ENCODE peak calls at places on chromosomes 4 and X, in four cellular contexts. Y is sigmoid colon, T is HCT116, V is breast epithelium. K is an unnamed sample.

GRCh38 chrX:39309721-39310152 is 508.5 kb downstream of the MID1IP1 start:
- DNase-seq in Y (no peak), T (no peak), V (no peak), K (no peak)

GRCh38 chrX:69152398-69152797 is 12.9 kb downstream of the PJA1 start:
- DNase-seq in Y (peak), T (no peak), V (no peak), K (no peak)

GRCh38 chr4:6974138-6974848 is 64.7 kb downstream of the TBC1D14 start:
- DNase-seq in Y (peak), T (peak), V (peak), K (peak)

GRCh38 chrX:149631293-149632165 is at the start of gene TMEM185A:
- DNase-seq in Y (peak), T (peak), V (peak), K (no peak)

GRCh38 chr4:146224331-146224966 is 10.1 kb downstream of the REELD1 start:
- DNase-seq in Y (no peak), T (no peak), V (no peak), K (no peak)

GRCh38 chr4:133150643-133151300 is 1.7 kb downstream of the PCDH10 start:
- DNase-seq in Y (peak), T (no peak), V (no peak), K (no peak)

GRCh38 chr4:15691346-15692140 is 9.9 kb downstream of the FAM200B start:
- DNase-seq in Y (no peak), T (no peak), V (no peak), K (no peak)

GRCh38 chrX:39508300-39508692 is 589.5 kb downstream of the BCOR start:
- DNase-seq in Y (no peak), T (no peak), V (no peak), K (no peak)

GRCh38 chr4:174334628-174335027 is 50.9 kb downstream of the CEP44 start:
- DNase-seq in Y (no peak), T (no peak), V (no peak), K (no peak)

GRCh38 chr4:174332741-174333493 is 49.2 kb downstream of the CEP44 start:
- DNase-seq in Y (no peak), T (no peak), V (no peak), K (no peak)
- TF ChIP-seq POLR2AphosphoS5 in Y (no peak), T (no peak), V (no peak), K (no peak)

GRCh38 chr4:62709618-62710252 is 1509.6 kb downstream of the ADGRL3 start:
- DNase-seq in Y (no peak), T (no peak), V (no peak), K (peak)
- H3K4me3 ChIP-seq in Y (no peak), T (no peak), V (peak), K (peak)

DNA sequence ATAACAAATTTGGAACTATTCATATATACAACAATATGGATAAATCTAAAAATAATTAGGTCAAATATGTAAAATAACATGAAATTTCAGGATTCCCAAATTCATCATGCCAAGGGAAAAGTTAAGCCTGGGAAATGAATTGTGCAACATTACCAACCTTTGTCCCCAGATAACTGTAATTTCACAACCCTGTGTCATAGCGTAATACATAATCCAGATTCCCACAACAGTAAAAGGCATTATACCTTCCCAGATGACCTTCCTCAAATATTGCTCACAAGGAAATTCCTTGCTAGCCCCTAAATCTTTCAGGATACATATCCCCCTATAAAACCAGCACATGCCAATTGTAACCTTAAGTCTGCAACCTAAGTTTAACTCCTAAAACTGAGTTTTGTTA is 32.9 kb upstream of the RAB40A start:
- DNase-seq in Y (no peak), T (no peak), V (no peak), K (no peak)
- TF ChIP-seq POLR2AphosphoS5 in Y (no peak), T (no peak), V (no peak), K (no peak)

DNA sequence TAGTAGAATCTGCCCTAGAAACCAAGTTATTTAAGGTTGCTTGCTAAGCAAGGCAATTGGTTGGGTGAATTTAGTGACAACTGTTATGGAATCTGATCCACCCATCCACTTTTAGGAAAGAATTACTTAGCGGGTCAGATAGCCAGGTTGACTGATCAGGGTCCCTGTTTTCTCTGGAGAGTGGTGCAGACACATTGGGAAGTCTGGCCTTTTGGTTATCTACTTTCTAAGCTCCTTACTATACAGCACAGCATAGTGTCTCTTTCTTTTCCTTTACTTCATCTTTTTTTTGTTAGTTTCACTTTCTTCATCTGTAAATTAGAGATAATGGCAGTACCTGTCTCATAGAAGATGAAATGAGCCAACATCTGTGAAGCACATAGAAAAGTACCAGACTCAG is 7.4 kb downstream of the HERC3 start:
- DNase-seq in Y (no peak), T (no peak), V (no peak), K (no peak)
- H3K4me3 ChIP-seq in Y (no peak), T (no peak), V (peak), K (no peak)

DNA sequence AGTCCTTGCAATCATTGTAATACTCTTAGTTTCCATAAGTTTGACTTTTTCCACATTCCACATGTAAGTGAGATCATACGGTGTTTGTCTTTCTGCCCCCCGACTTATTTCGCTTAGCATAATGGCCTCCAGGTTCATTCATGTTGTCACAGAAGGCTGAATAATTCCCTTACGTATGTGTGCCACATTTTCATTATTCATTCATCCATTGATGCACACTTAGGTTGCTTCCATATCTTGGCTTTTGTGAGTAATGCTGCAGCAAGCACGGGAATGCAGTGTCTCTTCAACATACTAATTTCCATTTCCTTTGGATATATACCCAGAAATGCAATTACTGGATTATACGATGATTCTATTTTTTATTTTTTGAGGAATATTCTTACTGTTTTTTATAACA is 22.0 kb upstream of the VEGFC start:
- DNase-seq in Y (no peak), T (no peak), V (no peak), K (no peak)
- TF ChIP-seq POLR2AphosphoS5 in Y (no peak), T (no peak), V (no peak), K (no peak)

GRCh38 chr4:183906486-183906735 is 1.3 kb downstream of the STOX2 start:
- DNase-seq in Y (no peak), T (no peak), V (no peak), K (no peak)
- H3K4me3 ChIP-seq in Y (peak), T (no peak), V (peak), K (peak)

GRCh38 chr4:155593793-155594192 is 72.9 kb upstream of the GUCY1A1 start:
- DNase-seq in Y (no peak), T (no peak), V (no peak), K (no peak)

GRCh38 chr4:155591201-155591600 is 75.4 kb upstream of the GUCY1A1 start:
- DNase-seq in Y (no peak), T (no peak), V (no peak), K (no peak)

GRCh38 chr4:155590751-155591150 is 75.9 kb upstream of the GUCY1A1 start:
- DNase-seq in Y (peak), T (no peak), V (no peak), K (no peak)

GRCh38 chr4:155592568-155593343 is 73.9 kb upstream of the GUCY1A1 start:
- DNase-seq in Y (no peak), T (no peak), V (no peak), K (peak)

GRCh38 chr4:155591784-155592567 is 74.7 kb upstream of the GUCY1A1 start:
- DNase-seq in Y (no peak), T (no peak), V (no peak), K (no peak)
- TF ChIP-seq POLR2AphosphoS5 in Y (no peak), T (no peak), V (no peak), K (no peak)

DNA sequence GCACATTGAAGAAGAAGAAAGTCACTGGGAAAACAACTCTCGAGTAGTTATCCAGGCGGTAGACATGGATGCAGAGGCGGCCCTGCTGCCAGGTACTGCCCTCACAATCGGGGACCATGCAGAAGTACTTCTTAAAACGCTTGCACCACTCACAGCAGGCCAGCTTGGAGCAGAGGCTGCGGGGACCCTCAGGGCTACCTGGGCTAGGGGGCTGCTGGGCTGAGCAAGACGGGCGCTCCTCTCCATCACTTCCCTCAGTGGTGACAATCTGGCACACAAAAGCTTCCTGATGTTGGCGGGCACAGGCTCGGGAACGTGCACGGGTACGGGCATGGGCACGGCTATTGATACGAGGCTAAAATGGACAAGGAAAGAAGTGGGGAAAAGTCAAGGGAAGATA is 19.7 kb downstream of the GABRE start:
- DNase-seq in Y (no peak), T (no peak), V (no peak), K (no peak)
- H3K4me3 ChIP-seq in Y (no peak), T (no peak), V (no peak), K (no peak)

GRCh38 chr4:158008551-158009218 is 164.1 kb downstream of the GASK1B start:
- DNase-seq in Y (no peak), T (no peak), V (no peak), K (no peak)
- TF ChIP-seq POLR2AphosphoS5 in Y (no peak), T (no peak), V (no peak), K (no peak)